ENCODE peak calls at places on chromosome 16, in eight cellular contexts. A is islet precursor cell, Y is AG10803, F is T-helper 17 cell, Z is AG09319, L is NCI-H1105, G is cardiac muscle cell, V is hippocampal formation. P is an unnamed sample.

GRCh38 chr16:65102326-65102725 is 19.5 kb downstream of the CDH11 start:
- DNase-seq in Y (no peak), A (no peak), G (no peak), V (no peak), Z (no peak), L (no peak), F (no peak), P (no peak)

GRCh38 chr16:29025735-29026134 is 40.9 kb downstream of the LAT start:
- DNase-seq in A (no peak), Z (no peak), F (no peak), V (no peak), G (no peak), L (no peak), Y (no peak), P (no peak)

GRCh38 chr16:2855536-2855935 is 2.4 kb downstream of the PRSS22 start:
- DNase-seq in A (no peak), F (no peak), L (no peak), Z (no peak), Y (no peak), G (no peak), V (no peak), P (no peak)

GRCh38 chr16:72241930-72242329 is 70.0 kb upstream of the PMFBP1 start:
- DNase-seq in V (peak), Z (peak), L (no peak), G (peak), A (peak), F (no peak), Y (peak), P (peak)

GRCh38 chr16:46620265-46621005 is 744 bp downstream of the SHCBP1 start:
- DNase-seq in G (peak), L (no peak), F (no peak), Z (no peak), Y (no peak), A (no peak), V (no peak), P (no peak)

GRCh38 chr16:65782537-65783290 is 583.8 kb upstream of the CDH5 start:
- DNase-seq in G (peak), A (no peak), Y (peak), Z (peak), L (no peak), F (no peak), V (no peak), P (no peak)

GRCh38 chr16:56354746-56355145 is 70.6 kb downstream of the AMFR start:
- DNase-seq in L (no peak), V (no peak), A (peak), Z (no peak), F (no peak), Y (no peak), G (no peak), P (no peak)

GRCh38 chr16:84700518-84701277 is 898 bp downstream of the USP10 start:
- DNase-seq in F (peak), Y (no peak), Z (no peak), G (no peak), A (no peak), L (no peak), V (peak), P (peak)

GRCh38 chr16:49014300-49015188 is 267.1 kb downstream of the CBLN1 start:
- DNase-seq in F (no peak), Z (no peak), Y (no peak), L (no peak), V (no peak), G (no peak), A (peak), P (peak)

GRCh38 chr16:81137012-81137335 is 40.8 kb upstream of the GCSH start:
- DNase-seq in L (no peak), Y (peak), Z (no peak), A (peak), F (no peak), V (no peak), G (peak), P (no peak)

GRCh38 chr16:56944954-56945839 is 13.3 kb downstream of the HERPUD1 start:
- DNase-seq in L (no peak), A (no peak), Y (no peak), V (no peak), G (no peak), F (no peak), Z (no peak), P (no peak)

GRCh38 chr16:55475919-55476318 is 3.1 kb upstream of the MMP2 start:
- DNase-seq in L (no peak), Z (no peak), G (peak), Y (peak), F (no peak), A (peak), V (no peak), P (no peak)

P was measured in cerebellum.